ENCODE peak calls at places on chromosomes 2 and 18, in nine cellular contexts. One of them, this sample, is unnamed.
A peak's percentile ranks its signal among the peaks of the same experiment; 100 is the strongest.

GRCh38 chr2:88837511-88838160 is 146.2 kb downstream of the RPIA start:
- DNase-seq in uterus: no peak
- DNase-seq in CD8-positive, alpha-beta memory T cell: no peak
- DNase-seq in gastrocnemius medialis: no peak
- DNase-seq in neural progenitor cell: no peak
- DNase-seq in OCI-LY7: peak; percentile 66
- DNase-seq in PC-3: no peak
- DNase-seq in cardiac muscle cell: no peak
- DNase-seq in CD8-positive, alpha-beta T cell: no peak
- DNase-seq in this sample: no peak

GRCh38 chr2:109112-109809 is 63.0 kb upstream of the FAM110C start:
- DNase-seq in uterus: no peak
- DNase-seq in CD8-positive, alpha-beta memory T cell: no peak
- DNase-seq in gastrocnemius medialis: no peak
- DNase-seq in neural progenitor cell: no peak
- DNase-seq in OCI-LY7: no peak
- DNase-seq in PC-3: peak; percentile 55
- DNase-seq in cardiac muscle cell: no peak
- DNase-seq in CD8-positive, alpha-beta T cell: no peak
- DNase-seq in this sample: no peak

GRCh38 chr2:148022351-148022750 is 1.5 kb downstream of the MBD5 start:
- DNase-seq in uterus: no peak
- DNase-seq in CD8-positive, alpha-beta memory T cell: no peak
- DNase-seq in gastrocnemius medialis: no peak
- DNase-seq in neural progenitor cell: no peak
- DNase-seq in OCI-LY7: no peak
- DNase-seq in PC-3: no peak
- DNase-seq in cardiac muscle cell: no peak
- DNase-seq in CD8-positive, alpha-beta T cell: no peak
- DNase-seq in this sample: no peak

GRCh38 chr18:61833978-61834377 is 58.8 kb downstream of the RNF152 start:
- DNase-seq in uterus: no peak
- DNase-seq in CD8-positive, alpha-beta memory T cell: no peak
- DNase-seq in gastrocnemius medialis: no peak
- DNase-seq in neural progenitor cell: no peak
- DNase-seq in OCI-LY7: no peak
- DNase-seq in PC-3: no peak
- DNase-seq in cardiac muscle cell: no peak
- DNase-seq in CD8-positive, alpha-beta T cell: no peak
- DNase-seq in this sample: no peak

GRCh38 chr2:64119369-64119768 is 24.9 kb downstream of the PELI1 start:
- DNase-seq in uterus: no peak
- DNase-seq in CD8-positive, alpha-beta memory T cell: no peak
- DNase-seq in gastrocnemius medialis: no peak
- DNase-seq in neural progenitor cell: no peak
- DNase-seq in OCI-LY7: no peak
- DNase-seq in PC-3: no peak
- DNase-seq in cardiac muscle cell: no peak
- DNase-seq in CD8-positive, alpha-beta T cell: no peak
- DNase-seq in this sample: no peak

GRCh38 chr18:54109131-54109683 is 115.3 kb downstream of the MBD2 start:
- DNase-seq in uterus: no peak
- DNase-seq in CD8-positive, alpha-beta memory T cell: no peak
- DNase-seq in gastrocnemius medialis: no peak
- DNase-seq in neural progenitor cell: no peak
- DNase-seq in OCI-LY7: no peak
- DNase-seq in PC-3: peak; percentile 48
- DNase-seq in cardiac muscle cell: no peak
- DNase-seq in CD8-positive, alpha-beta T cell: no peak
- DNase-seq in this sample: no peak

GRCh38 chr18:49487711-49488310 is 777 bp upstream of the C18orf32 start:
- DNase-seq in uterus: no peak
- DNase-seq in CD8-positive, alpha-beta memory T cell: no peak
- DNase-seq in gastrocnemius medialis: no peak
- DNase-seq in neural progenitor cell: peak; percentile 4
- DNase-seq in OCI-LY7: no peak
- DNase-seq in PC-3: no peak
- DNase-seq in cardiac muscle cell: no peak
- DNase-seq in CD8-positive, alpha-beta T cell: no peak
- DNase-seq in this sample: no peak

GRCh38 chr18:77206676-77207370 is 42.8 kb upstream of the GALR1 start:
- DNase-seq in uterus: peak; percentile 79
- DNase-seq in CD8-positive, alpha-beta memory T cell: no peak
- DNase-seq in gastrocnemius medialis: peak; percentile 78
- DNase-seq in neural progenitor cell: no peak
- DNase-seq in OCI-LY7: no peak
- DNase-seq in PC-3: no peak
- DNase-seq in cardiac muscle cell: no peak
- DNase-seq in CD8-positive, alpha-beta T cell: no peak
- DNase-seq in this sample: no peak

GRCh38 chr2:5227062-5227699 is 465.0 kb upstream of the SOX11 start:
- DNase-seq in uterus: no peak
- DNase-seq in CD8-positive, alpha-beta memory T cell: no peak
- DNase-seq in gastrocnemius medialis: no peak
- DNase-seq in neural progenitor cell: no peak
- DNase-seq in OCI-LY7: no peak
- DNase-seq in PC-3: no peak
- DNase-seq in cardiac muscle cell: no peak
- DNase-seq in CD8-positive, alpha-beta T cell: no peak
- DNase-seq in this sample: no peak

DNA sequence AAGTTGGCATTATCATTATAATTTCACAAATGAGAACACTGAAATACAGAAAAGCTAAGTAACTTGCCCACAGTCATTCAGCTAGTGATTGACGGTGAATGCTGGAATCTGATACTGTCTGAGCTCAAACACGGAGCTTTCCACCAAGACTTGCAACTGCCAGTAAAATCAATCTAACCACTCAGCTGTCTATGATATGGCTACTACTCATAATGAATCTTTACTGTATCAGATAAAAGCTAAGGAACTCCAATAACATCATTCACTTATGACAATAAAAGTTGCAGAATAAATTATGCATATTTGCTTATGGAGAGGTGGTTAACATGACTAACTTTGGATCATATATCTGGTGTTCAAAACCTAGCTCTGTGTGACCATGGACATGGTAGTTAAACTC is 279.4 kb upstream of the NXPH2 start:
- DNase-seq in uterus: no peak
- DNase-seq in CD8-positive, alpha-beta memory T cell: no peak
- DNase-seq in gastrocnemius medialis: no peak
- DNase-seq in neural progenitor cell: no peak
- DNase-seq in OCI-LY7: no peak
- DNase-seq in PC-3: peak; percentile 78
- DNase-seq in cardiac muscle cell: no peak
- DNase-seq in CD8-positive, alpha-beta T cell: no peak
- DNase-seq in this sample: no peak
- H3K4me1 ChIP-seq in uterus: no peaks in the 10 kb centered on the region
- H3K4me1 ChIP-seq in CD8-positive, alpha-beta memory T cell: no peaks in the 10 kb centered on the region
- H3K4me1 ChIP-seq in gastrocnemius medialis: no peaks in the 10 kb centered on the region
- H3K4me1 ChIP-seq in neural progenitor cell: no peaks in the 10 kb centered on the region
- H3K4me1 ChIP-seq in OCI-LY7: no peaks in the 10 kb centered on the region
- H3K4me1 ChIP-seq in PC-3: peaks cover 10% of the 10 kb centered on the region
- H3K4me1 ChIP-seq in cardiac muscle cell: no peaks in the 10 kb centered on the region
- H3K4me1 ChIP-seq in CD8-positive, alpha-beta T cell: no peaks in the 10 kb centered on the region
- H3K4me1 ChIP-seq in this sample: no peaks in the 10 kb centered on the region

GRCh38 chr2:134144081-134144596 is 109.7 kb upstream of the MGAT5 start:
- DNase-seq in uterus: no peak
- DNase-seq in CD8-positive, alpha-beta memory T cell: no peak
- DNase-seq in gastrocnemius medialis: no peak
- DNase-seq in neural progenitor cell: no peak
- DNase-seq in OCI-LY7: no peak
- DNase-seq in PC-3: no peak
- DNase-seq in cardiac muscle cell: no peak
- DNase-seq in CD8-positive, alpha-beta T cell: no peak
- DNase-seq in this sample: no peak

GRCh38 chr2:134143568-134143967 is 110.3 kb upstream of the MGAT5 start:
- DNase-seq in uterus: no peak
- DNase-seq in CD8-positive, alpha-beta memory T cell: no peak
- DNase-seq in gastrocnemius medialis: no peak
- DNase-seq in neural progenitor cell: no peak
- DNase-seq in OCI-LY7: no peak
- DNase-seq in PC-3: no peak
- DNase-seq in cardiac muscle cell: no peak
- DNase-seq in CD8-positive, alpha-beta T cell: no peak
- DNase-seq in this sample: no peak

GRCh38 chr2:134142903-134143302 is 111.0 kb upstream of the MGAT5 start:
- DNase-seq in uterus: no peak
- DNase-seq in CD8-positive, alpha-beta memory T cell: no peak
- DNase-seq in gastrocnemius medialis: no peak
- DNase-seq in neural progenitor cell: no peak
- DNase-seq in OCI-LY7: no peak
- DNase-seq in PC-3: peak; percentile 71
- DNase-seq in cardiac muscle cell: no peak
- DNase-seq in CD8-positive, alpha-beta T cell: no peak
- DNase-seq in this sample: no peak

GRCh38 chr2:134141598-134142340 is 112.1 kb upstream of the MGAT5 start:
- DNase-seq in uterus: no peak
- DNase-seq in CD8-positive, alpha-beta memory T cell: no peak
- DNase-seq in gastrocnemius medialis: no peak
- DNase-seq in neural progenitor cell: no peak
- DNase-seq in OCI-LY7: no peak
- DNase-seq in PC-3: no peak
- DNase-seq in cardiac muscle cell: no peak
- DNase-seq in CD8-positive, alpha-beta T cell: no peak
- DNase-seq in this sample: no peak

DNA sequence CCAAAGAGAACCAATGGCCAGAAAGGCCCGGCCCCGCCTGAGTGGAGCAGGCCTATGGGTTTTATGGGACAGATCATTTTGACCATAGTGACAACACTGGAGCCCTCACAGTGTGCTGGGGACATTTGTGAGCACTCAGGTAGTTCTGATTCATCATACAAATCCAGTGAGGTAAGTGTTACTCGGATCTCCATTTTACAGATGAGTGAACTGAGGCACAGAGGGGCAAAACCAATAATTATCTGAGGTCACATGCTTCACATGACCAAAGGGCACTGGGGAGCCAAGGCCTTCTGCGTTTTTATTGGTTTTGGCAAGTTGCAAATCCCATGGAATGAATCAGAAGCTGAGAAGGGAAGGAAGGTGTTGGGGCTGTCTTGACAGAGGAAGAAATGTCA is 111.5 kb upstream of the MGAT5 start:
- DNase-seq in uterus: no peak
- DNase-seq in CD8-positive, alpha-beta memory T cell: no peak
- DNase-seq in gastrocnemius medialis: no peak
- DNase-seq in neural progenitor cell: no peak
- DNase-seq in OCI-LY7: no peak
- DNase-seq in PC-3: peak; percentile 38
- DNase-seq in cardiac muscle cell: no peak
- DNase-seq in CD8-positive, alpha-beta T cell: no peak
- DNase-seq in this sample: no peak
- H3K4me1 ChIP-seq in uterus: no peaks in the 10 kb centered on the region
- H3K4me1 ChIP-seq in CD8-positive, alpha-beta memory T cell: peaks cover 49% of the 10 kb centered on the region
- H3K4me1 ChIP-seq in gastrocnemius medialis: peaks cover 28% of the 10 kb centered on the region
- H3K4me1 ChIP-seq in neural progenitor cell: peaks cover 16% of the 10 kb centered on the region
- H3K4me1 ChIP-seq in OCI-LY7: peaks cover 2% of the 10 kb centered on the region
- H3K4me1 ChIP-seq in PC-3: peaks cover 38% of the 10 kb centered on the region
- H3K4me1 ChIP-seq in cardiac muscle cell: peaks cover 35% of the 10 kb centered on the region
- H3K4me1 ChIP-seq in CD8-positive, alpha-beta T cell: peaks cover 35% of the 10 kb centered on the region
- H3K4me1 ChIP-seq in this sample: peaks cover 12% of the 10 kb centered on the region

GRCh38 chr2:191869781-191870180 is 22.9 kb upstream of the CAVIN2 start:
- DNase-seq in uterus: no peak
- DNase-seq in CD8-positive, alpha-beta memory T cell: no peak
- DNase-seq in gastrocnemius medialis: no peak
- DNase-seq in neural progenitor cell: no peak
- DNase-seq in OCI-LY7: no peak
- DNase-seq in PC-3: peak; percentile 27
- DNase-seq in cardiac muscle cell: no peak
- DNase-seq in CD8-positive, alpha-beta T cell: no peak
- DNase-seq in this sample: no peak

GRCh38 chr2:191870744-191871143 is 23.9 kb upstream of the CAVIN2 start:
- DNase-seq in uterus: no peak
- DNase-seq in CD8-positive, alpha-beta memory T cell: no peak
- DNase-seq in gastrocnemius medialis: no peak
- DNase-seq in neural progenitor cell: no peak
- DNase-seq in OCI-LY7: no peak
- DNase-seq in PC-3: no peak
- DNase-seq in cardiac muscle cell: no peak
- DNase-seq in CD8-positive, alpha-beta T cell: no peak
- DNase-seq in this sample: no peak

GRCh38 chr2:191867507-191867847 is 20.6 kb upstream of the CAVIN2 start:
- DNase-seq in uterus: no peak
- DNase-seq in CD8-positive, alpha-beta memory T cell: no peak
- DNase-seq in gastrocnemius medialis: no peak
- DNase-seq in neural progenitor cell: no peak
- DNase-seq in OCI-LY7: no peak
- DNase-seq in PC-3: no peak
- DNase-seq in cardiac muscle cell: no peak
- DNase-seq in CD8-positive, alpha-beta T cell: no peak
- DNase-seq in this sample: no peak

GRCh38 chr2:191866675-191867506 is 20.0 kb upstream of the CAVIN2 start:
- DNase-seq in uterus: no peak
- DNase-seq in CD8-positive, alpha-beta memory T cell: no peak
- DNase-seq in gastrocnemius medialis: no peak
- DNase-seq in neural progenitor cell: no peak
- DNase-seq in OCI-LY7: no peak
- DNase-seq in PC-3: peak; percentile 91
- DNase-seq in cardiac muscle cell: peak; percentile 44
- DNase-seq in CD8-positive, alpha-beta T cell: no peak
- DNase-seq in this sample: no peak

DNA sequence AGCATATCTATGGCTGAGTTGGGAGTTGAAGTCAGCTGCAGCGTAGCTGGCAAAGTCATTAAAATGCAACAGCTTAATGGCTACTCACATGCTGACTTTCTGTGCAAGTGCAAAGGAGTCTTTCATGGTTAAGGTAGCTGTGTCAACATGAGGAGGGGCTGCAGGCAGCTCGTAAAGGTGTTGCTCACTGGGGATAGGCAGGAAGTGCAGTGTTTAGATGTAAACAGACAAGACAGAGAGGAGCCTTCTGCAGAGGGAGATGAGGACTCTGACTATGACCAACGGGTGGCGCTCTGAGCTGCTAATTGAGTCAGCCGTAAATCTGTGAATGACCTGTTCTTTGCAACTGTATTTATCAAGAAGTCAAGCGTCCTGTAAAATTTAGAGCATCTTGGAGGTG is 22.3 kb upstream of the CAVIN2 start:
- DNase-seq in uterus: no peak
- DNase-seq in CD8-positive, alpha-beta memory T cell: no peak
- DNase-seq in gastrocnemius medialis: no peak
- DNase-seq in neural progenitor cell: peak; percentile 86
- DNase-seq in OCI-LY7: no peak
- DNase-seq in PC-3: peak; percentile 92
- DNase-seq in cardiac muscle cell: peak; percentile 55
- DNase-seq in CD8-positive, alpha-beta T cell: no peak
- DNase-seq in this sample: no peak
- H3K4me1 ChIP-seq in uterus: peaks cover 12% of the 10 kb centered on the region
- H3K4me1 ChIP-seq in CD8-positive, alpha-beta memory T cell: no peaks in the 10 kb centered on the region
- H3K4me1 ChIP-seq in gastrocnemius medialis: peaks cover 28% of the 10 kb centered on the region
- H3K4me1 ChIP-seq in neural progenitor cell: no peaks in the 10 kb centered on the region
- H3K4me1 ChIP-seq in OCI-LY7: no peaks in the 10 kb centered on the region
- H3K4me1 ChIP-seq in PC-3: peaks cover 37% of the 10 kb centered on the region
- H3K4me1 ChIP-seq in cardiac muscle cell: peaks cover 10% of the 10 kb centered on the region
- H3K4me1 ChIP-seq in CD8-positive, alpha-beta T cell: no peaks in the 10 kb centered on the region
- H3K4me1 ChIP-seq in this sample: no peaks in the 10 kb centered on the region

GRCh38 chr2:9543557-9543956 is 12.1 kb downstream of the ADAM17 start:
- DNase-seq in uterus: no peak
- DNase-seq in CD8-positive, alpha-beta memory T cell: no peak
- DNase-seq in gastrocnemius medialis: no peak
- DNase-seq in neural progenitor cell: no peak
- DNase-seq in OCI-LY7: peak; percentile 38
- DNase-seq in PC-3: no peak
- DNase-seq in cardiac muscle cell: no peak
- DNase-seq in CD8-positive, alpha-beta T cell: no peak
- DNase-seq in this sample: no peak
- H3K4me1 ChIP-seq in uterus: no peaks in the 10 kb centered on the region
- H3K4me1 ChIP-seq in CD8-positive, alpha-beta memory T cell: peaks cover 35% of the 10 kb centered on the region
- H3K4me1 ChIP-seq in gastrocnemius medialis: peaks cover 36% of the 10 kb centered on the region
- H3K4me1 ChIP-seq in neural progenitor cell: no peaks in the 10 kb centered on the region
- H3K4me1 ChIP-seq in OCI-LY7: peaks cover 99% of the 10 kb centered on the region
- H3K4me1 ChIP-seq in PC-3: no peaks in the 10 kb centered on the region
- H3K4me1 ChIP-seq in cardiac muscle cell: peaks cover 3% of the 10 kb centered on the region
- H3K4me1 ChIP-seq in CD8-positive, alpha-beta T cell: peaks cover 16% of the 10 kb centered on the region
- H3K4me1 ChIP-seq in this sample: peaks cover 7% of the 10 kb centered on the region